ENCODE peak calls at places on chromosome 13, in four cellular contexts. One of them, this sample, is unnamed.

GRCh38 chr13:21849323-21849722 is 178.4 kb downstream of the FGF9 start:
- DNase-seq in NCI-H748 treated with DMSO at 0.1 percent for 48 hours: peak; percentile 75
- DNase-seq in activated naive CD4-positive, alpha-beta T cell: peak; percentile 2
- DNase-seq in NCI-H187 treated with DMSO at 0.1 percent for 48 hours: no peak
- DNase-seq in this sample: no peak

GRCh38 chr13:43985437-43986051 is 105.8 kb downstream of the LACC1 start:
- DNase-seq in activated naive CD4-positive, alpha-beta T cell: no peak
- DNase-seq in NCI-H748 treated with DMSO at 0.1 percent for 48 hours: peak; percentile 95
- DNase-seq in NCI-H187 treated with DMSO at 0.1 percent for 48 hours: no peak
- DNase-seq in this sample: peak; percentile 4

GRCh38 chr13:46751811-46752635 is 44.9 kb downstream of the ESD start:
- DNase-seq in NCI-H748 treated with DMSO at 0.1 percent for 48 hours: no peak
- DNase-seq in NCI-H187 treated with DMSO at 0.1 percent for 48 hours: no peak
- DNase-seq in activated naive CD4-positive, alpha-beta T cell: peak; percentile 5
- DNase-seq in this sample: no peak

GRCh38 chr13:27965740-27966640 is 3.1 kb downstream of the CDX2 start:
- DNase-seq in NCI-H187 treated with DMSO at 0.1 percent for 48 hours: no peak
- DNase-seq in NCI-H748 treated with DMSO at 0.1 percent for 48 hours: peak; percentile 45
- DNase-seq in activated naive CD4-positive, alpha-beta T cell: no peak
- DNase-seq in this sample: no peak

GRCh38 chr13:76330216-76330615 is 556.0 kb downstream of the KCTD12 start:
- DNase-seq in NCI-H748 treated with DMSO at 0.1 percent for 48 hours: no peak
- DNase-seq in activated naive CD4-positive, alpha-beta T cell: no peak
- DNase-seq in NCI-H187 treated with DMSO at 0.1 percent for 48 hours: no peak
- DNase-seq in this sample: no peak

GRCh38 chr13:110869805-110870706 is 44.8 kb downstream of the ANKRD10 start:
- DNase-seq in NCI-H748 treated with DMSO at 0.1 percent for 48 hours: no peak
- DNase-seq in activated naive CD4-positive, alpha-beta T cell: no peak
- DNase-seq in NCI-H187 treated with DMSO at 0.1 percent for 48 hours: no peak
- DNase-seq in this sample: no peak

GRCh38 chr13:46377554-46377953 is 9.5 kb downstream of the RUBCNL start:
- DNase-seq in activated naive CD4-positive, alpha-beta T cell: no peak
- DNase-seq in NCI-H187 treated with DMSO at 0.1 percent for 48 hours: no peak
- DNase-seq in NCI-H748 treated with DMSO at 0.1 percent for 48 hours: no peak
- DNase-seq in this sample: no peak

GRCh38 chr13:98940325-98940724 is 37.5 kb downstream of the DOCK9 start:
- DNase-seq in NCI-H187 treated with DMSO at 0.1 percent for 48 hours: no peak
- DNase-seq in activated naive CD4-positive, alpha-beta T cell: no peak
- DNase-seq in NCI-H748 treated with DMSO at 0.1 percent for 48 hours: no peak
- DNase-seq in this sample: no peak

GRCh38 chr13:41019027-41019487 is at the start of gene ELF1:
- DNase-seq in NCI-H187 treated with DMSO at 0.1 percent for 48 hours: no peak
- DNase-seq in NCI-H748 treated with DMSO at 0.1 percent for 48 hours: peak; percentile 91
- DNase-seq in activated naive CD4-positive, alpha-beta T cell: peak; percentile 8
- DNase-seq in this sample: no peak

GRCh38 chr13:47337781-47338507 is 441.1 kb upstream of the HTR2A start:
- DNase-seq in NCI-H187 treated with DMSO at 0.1 percent for 48 hours: no peak
- DNase-seq in NCI-H748 treated with DMSO at 0.1 percent for 48 hours: no peak
- DNase-seq in activated naive CD4-positive, alpha-beta T cell: no peak
- DNase-seq in this sample: no peak

GRCh38 chr13:101570410-101570809 is 117.9 kb downstream of the ITGBL1 start:
- DNase-seq in NCI-H748 treated with DMSO at 0.1 percent for 48 hours: no peak
- DNase-seq in activated naive CD4-positive, alpha-beta T cell: no peak
- DNase-seq in NCI-H187 treated with DMSO at 0.1 percent for 48 hours: no peak
- DNase-seq in this sample: no peak

GRCh38 chr13:77919351-77920294 is 992 bp upstream of the EDNRB start:
- DNase-seq in NCI-H748 treated with DMSO at 0.1 percent for 48 hours: no peak
- DNase-seq in activated naive CD4-positive, alpha-beta T cell: no peak
- DNase-seq in NCI-H187 treated with DMSO at 0.1 percent for 48 hours: no peak
- DNase-seq in this sample: no peak

GRCh38 chr13:80454245-80454644 is 113.3 kb upstream of the SPRY2 start:
- DNase-seq in NCI-H748 treated with DMSO at 0.1 percent for 48 hours: no peak
- DNase-seq in NCI-H187 treated with DMSO at 0.1 percent for 48 hours: no peak
- DNase-seq in activated naive CD4-positive, alpha-beta T cell: no peak
- DNase-seq in this sample: no peak

GRCh38 chr13:18943721-18944391 is 237.8 kb downstream of the TUBA3C start:
- DNase-seq in NCI-H748 treated with DMSO at 0.1 percent for 48 hours: no peak
- DNase-seq in activated naive CD4-positive, alpha-beta T cell: no peak
- DNase-seq in NCI-H187 treated with DMSO at 0.1 percent for 48 hours: no peak
- DNase-seq in this sample: no peak

GRCh38 chr13:113835461-113836274 is 28.2 kb downstream of the GAS6 start:
- DNase-seq in NCI-H187 treated with DMSO at 0.1 percent for 48 hours: peak; percentile 89
- DNase-seq in NCI-H748 treated with DMSO at 0.1 percent for 48 hours: no peak
- DNase-seq in activated naive CD4-positive, alpha-beta T cell: no peak
- DNase-seq in this sample: no peak

GRCh38 chr13:23643828-23644419 is 73.7 kb downstream of the TNFRSF19 start:
- DNase-seq in NCI-H748 treated with DMSO at 0.1 percent for 48 hours: no peak
- DNase-seq in activated naive CD4-positive, alpha-beta T cell: no peak
- DNase-seq in NCI-H187 treated with DMSO at 0.1 percent for 48 hours: no peak
- DNase-seq in this sample: no peak

GRCh38 chr13:59633290-59633689 is 530.4 kb downstream of the DIAPH3 start:
- DNase-seq in activated naive CD4-positive, alpha-beta T cell: no peak
- DNase-seq in NCI-H187 treated with DMSO at 0.1 percent for 48 hours: no peak
- DNase-seq in NCI-H748 treated with DMSO at 0.1 percent for 48 hours: no peak
- DNase-seq in this sample: no peak

GRCh38 chr13:27034678-27035111 is 136.9 kb downstream of the USP12 start:
- DNase-seq in NCI-H187 treated with DMSO at 0.1 percent for 48 hours: no peak
- DNase-seq in NCI-H748 treated with DMSO at 0.1 percent for 48 hours: no peak
- DNase-seq in activated naive CD4-positive, alpha-beta T cell: no peak
- DNase-seq in this sample: no peak

GRCh38 chr13:20566917-20567755 is at the start of gene IFT88:
- DNase-seq in activated naive CD4-positive, alpha-beta T cell: peak; percentile 57
- DNase-seq in NCI-H748 treated with DMSO at 0.1 percent for 48 hours: peak; percentile 97
- DNase-seq in NCI-H187 treated with DMSO at 0.1 percent for 48 hours: peak; percentile 16
- DNase-seq in this sample: peak; percentile 67

GRCh38 chr13:32164622-32165268 is 133.2 kb downstream of the FRY start:
- DNase-seq in NCI-H748 treated with DMSO at 0.1 percent for 48 hours: peak; percentile 96
- DNase-seq in activated naive CD4-positive, alpha-beta T cell: no peak
- DNase-seq in NCI-H187 treated with DMSO at 0.1 percent for 48 hours: peak; percentile 46
- DNase-seq in this sample: peak; percentile 45

GRCh38 chr13:59776924-59777690 is 386.6 kb downstream of the DIAPH3 start:
- DNase-seq in NCI-H748 treated with DMSO at 0.1 percent for 48 hours: no peak
- DNase-seq in NCI-H187 treated with DMSO at 0.1 percent for 48 hours: no peak
- DNase-seq in activated naive CD4-positive, alpha-beta T cell: no peak
- DNase-seq in this sample: no peak

GRCh38 chr13:113952983-113953520 is 20.8 kb downstream of the C13orf46 start:
- DNase-seq in NCI-H748 treated with DMSO at 0.1 percent for 48 hours: no peak
- DNase-seq in activated naive CD4-positive, alpha-beta T cell: no peak
- DNase-seq in NCI-H187 treated with DMSO at 0.1 percent for 48 hours: no peak
- DNase-seq in this sample: no peak

GRCh38 chr13:29754486-29754806 is 96.0 kb downstream of the UBL3 start:
- DNase-seq in NCI-H187 treated with DMSO at 0.1 percent for 48 hours: no peak
- DNase-seq in activated naive CD4-positive, alpha-beta T cell: no peak
- DNase-seq in NCI-H748 treated with DMSO at 0.1 percent for 48 hours: no peak
- DNase-seq in this sample: no peak

GRCh38 chr13:102968572-102969228 is 97.5 kb downstream of the SLC10A2 start:
- DNase-seq in NCI-H187 treated with DMSO at 0.1 percent for 48 hours: no peak
- DNase-seq in activated naive CD4-positive, alpha-beta T cell: no peak
- DNase-seq in NCI-H748 treated with DMSO at 0.1 percent for 48 hours: no peak
- DNase-seq in this sample: no peak

This sample was measured in NCI-H1436.